ENCODE peak calls at places on chromosome 15, in six cellular contexts. F, P, J, G, T and O are unnamed samples.

GRCh38 chr15:77737238-77738037 is 104.7 kb upstream of the LINGO1 start:
- DNase-seq in T (no peak), G (no peak), F (no peak), J (no peak), P (no peak), O (no peak)

GRCh38 chr15:70311821-70312220 is 214.1 kb upstream of the TLE3 start:
- DNase-seq in T (no peak), F (no peak), G (no peak), J (no peak), P (no peak), O (no peak)

GRCh38 chr15:68303560-68304436 is 26.3 kb downstream of the FEM1B start:
- DNase-seq in J (peak; percentile 26), G (no peak), F (no peak), T (no peak), P (peak; percentile 8), O (no peak)

GRCh38 chr15:69595009-69595825 is 142.6 kb downstream of the RPLP1 start:
- DNase-seq in F (no peak), J (peak; percentile 75), G (no peak), T (no peak), P (no peak), O (no peak)

GRCh38 chr15:90623854-90624253 is 93.3 kb upstream of the BLM start:
- DNase-seq in J (no peak), P (no peak), T (no peak), G (no peak), F (no peak), O (no peak)

GRCh38 chr15:35596261-35596660 is 50.3 kb upstream of the DPH6 start:
- DNase-seq in P (no peak), F (no peak), J (no peak), T (no peak), G (no peak), O (no peak)

GRCh38 chr15:89899303-89899946 is 5.6 kb upstream of the AP3S2 start:
- DNase-seq in J (no peak), T (no peak), F (no peak), G (no peak), P (no peak), O (no peak)

GRCh38 chr15:57481038-57481705 is 104.9 kb downstream of the CGNL1 start:
- DNase-seq in P (no peak), T (no peak), J (no peak), G (no peak), F (peak; percentile 42), O (no peak)

GRCh38 chr15:73287019-73287418 is 81.7 kb downstream of the HCN4 start:
- DNase-seq in J (no peak), T (no peak), G (no peak), P (no peak), F (no peak), O (no peak)

GRCh38 chr15:68445351-68445750 is 13.4 kb upstream of the ITGA11 start:
- DNase-seq in T (no peak), P (no peak), J (no peak), F (no peak), G (no peak), O (no peak)